ENCODE peak calls at places on chromosomes 11 and 22, in seven cellular contexts. One of them, this sample, is unnamed.

GRCh38 chr11:46361283-46362145 is 14.3 kb downstream of the DGKZ start:
- DNase-seq in heart right ventricle: peak
- DNase-seq in stomach: no peak
- DNase-seq in H1: no peak
- DNase-seq in AG09309: no peak
- DNase-seq in cardiac muscle cell: peak
- DNase-seq in mucosa of descending colon: no peak
- DNase-seq in this sample: peak

GRCh38 chr11:126147268-126148111 is 64.0 kb downstream of the RPUSD4 start:
- DNase-seq in heart right ventricle: no peak
- DNase-seq in stomach: no peak
- DNase-seq in H1: no peak
- DNase-seq in AG09309: no peak
- DNase-seq in cardiac muscle cell: no peak
- DNase-seq in mucosa of descending colon: no peak
- DNase-seq in this sample: no peak

GRCh38 chr11:128184981-128185380 is 402.4 kb downstream of the ETS1 start:
- DNase-seq in heart right ventricle: no peak
- DNase-seq in stomach: no peak
- DNase-seq in H1: no peak
- DNase-seq in AG09309: no peak
- DNase-seq in cardiac muscle cell: no peak
- DNase-seq in mucosa of descending colon: no peak
- DNase-seq in this sample: no peak

GRCh38 chr11:46347637-46348311 is 511 bp downstream of the DGKZ start:
- DNase-seq in heart right ventricle: no peak
- DNase-seq in stomach: no peak
- DNase-seq in H1: no peak
- DNase-seq in AG09309: no peak
- DNase-seq in cardiac muscle cell: no peak
- DNase-seq in mucosa of descending colon: peak
- DNase-seq in this sample: no peak

GRCh38 chr11:13045734-13046133 is 36.6 kb downstream of the RASSF10 start:
- DNase-seq in heart right ventricle: no peak
- DNase-seq in stomach: no peak
- DNase-seq in H1: no peak
- DNase-seq in AG09309: no peak
- DNase-seq in cardiac muscle cell: no peak
- DNase-seq in mucosa of descending colon: no peak
- DNase-seq in this sample: no peak

GRCh38 chr11:33835143-33835878 is 56.6 kb downstream of the LMO2 start:
- DNase-seq in heart right ventricle: no peak
- DNase-seq in stomach: no peak
- DNase-seq in H1: no peak
- DNase-seq in AG09309: peak
- DNase-seq in cardiac muscle cell: peak
- DNase-seq in mucosa of descending colon: peak
- DNase-seq in this sample: peak

GRCh38 chr11:71418643-71419042 is 29.6 kb downstream of the DHCR7 start:
- DNase-seq in heart right ventricle: no peak
- DNase-seq in stomach: no peak
- DNase-seq in H1: no peak
- DNase-seq in AG09309: no peak
- DNase-seq in cardiac muscle cell: no peak
- DNase-seq in mucosa of descending colon: no peak
- DNase-seq in this sample: no peak

GRCh38 chr22:28116261-28116673 is 197.2 kb upstream of the PITPNB start:
- DNase-seq in heart right ventricle: peak
- DNase-seq in stomach: no peak
- DNase-seq in H1: no peak
- DNase-seq in AG09309: peak
- DNase-seq in cardiac muscle cell: peak
- DNase-seq in mucosa of descending colon: no peak
- DNase-seq in this sample: peak

GRCh38 chr11:44268073-44268806 is 41.7 kb downstream of the ALX4 start:
- DNase-seq in heart right ventricle: no peak
- DNase-seq in stomach: no peak
- DNase-seq in H1: no peak
- DNase-seq in AG09309: no peak
- DNase-seq in cardiac muscle cell: peak
- DNase-seq in mucosa of descending colon: no peak
- DNase-seq in this sample: no peak

GRCh38 chr11:68206211-68206610 is 6.9 kb downstream of the KMT5B start:
- DNase-seq in heart right ventricle: no peak
- DNase-seq in stomach: no peak
- DNase-seq in H1: no peak
- DNase-seq in AG09309: no peak
- DNase-seq in cardiac muscle cell: peak
- DNase-seq in mucosa of descending colon: peak
- DNase-seq in this sample: peak

GRCh38 chr11:112453601-112454577 is 193.2 kb upstream of the PLET1 start:
- DNase-seq in heart right ventricle: peak
- DNase-seq in stomach: peak
- DNase-seq in H1: peak
- DNase-seq in AG09309: no peak
- DNase-seq in cardiac muscle cell: peak
- DNase-seq in mucosa of descending colon: peak
- DNase-seq in this sample: peak

GRCh38 chr11:45333506-45333971 is 47.4 kb upstream of the SYT13 start:
- DNase-seq in heart right ventricle: peak
- DNase-seq in stomach: peak
- DNase-seq in H1: no peak
- DNase-seq in AG09309: peak
- DNase-seq in cardiac muscle cell: peak
- DNase-seq in mucosa of descending colon: peak
- DNase-seq in this sample: peak

GRCh38 chr22:28015676-28016601 is 96.9 kb upstream of the PITPNB start:
- DNase-seq in heart right ventricle: no peak
- DNase-seq in stomach: no peak
- DNase-seq in H1: no peak
- DNase-seq in AG09309: no peak
- DNase-seq in cardiac muscle cell: peak
- DNase-seq in mucosa of descending colon: no peak
- DNase-seq in this sample: no peak

GRCh38 chr11:102974552-102975280 is 19.2 kb upstream of the MMP13 start:
- DNase-seq in heart right ventricle: no peak
- DNase-seq in stomach: peak
- DNase-seq in H1: no peak
- DNase-seq in AG09309: no peak
- DNase-seq in cardiac muscle cell: peak
- DNase-seq in mucosa of descending colon: no peak
- DNase-seq in this sample: peak

GRCh38 chr11:117464778-117465177 is 137.1 kb downstream of the CEP164 start:
- DNase-seq in heart right ventricle: no peak
- DNase-seq in stomach: no peak
- DNase-seq in H1: no peak
- DNase-seq in AG09309: no peak
- DNase-seq in cardiac muscle cell: no peak
- DNase-seq in mucosa of descending colon: no peak
- DNase-seq in this sample: no peak

GRCh38 chr11:251550-251949 is 14.8 kb downstream of the PSMD13 start:
- DNase-seq in heart right ventricle: no peak
- DNase-seq in stomach: no peak
- DNase-seq in H1: no peak
- DNase-seq in AG09309: no peak
- DNase-seq in cardiac muscle cell: no peak
- DNase-seq in mucosa of descending colon: no peak
- DNase-seq in this sample: no peak
- TF ChIP-seq CTCF in heart right ventricle: no peak
- TF ChIP-seq CTCF in stomach: no peak
- TF ChIP-seq CTCF in H1: no peak
- TF ChIP-seq CTCF in AG09309: no peak
- TF ChIP-seq CTCF in cardiac muscle cell: no peak
- TF ChIP-seq CTCF in mucosa of descending colon: no peak
- TF ChIP-seq CTCF in this sample: no peak

DNA sequence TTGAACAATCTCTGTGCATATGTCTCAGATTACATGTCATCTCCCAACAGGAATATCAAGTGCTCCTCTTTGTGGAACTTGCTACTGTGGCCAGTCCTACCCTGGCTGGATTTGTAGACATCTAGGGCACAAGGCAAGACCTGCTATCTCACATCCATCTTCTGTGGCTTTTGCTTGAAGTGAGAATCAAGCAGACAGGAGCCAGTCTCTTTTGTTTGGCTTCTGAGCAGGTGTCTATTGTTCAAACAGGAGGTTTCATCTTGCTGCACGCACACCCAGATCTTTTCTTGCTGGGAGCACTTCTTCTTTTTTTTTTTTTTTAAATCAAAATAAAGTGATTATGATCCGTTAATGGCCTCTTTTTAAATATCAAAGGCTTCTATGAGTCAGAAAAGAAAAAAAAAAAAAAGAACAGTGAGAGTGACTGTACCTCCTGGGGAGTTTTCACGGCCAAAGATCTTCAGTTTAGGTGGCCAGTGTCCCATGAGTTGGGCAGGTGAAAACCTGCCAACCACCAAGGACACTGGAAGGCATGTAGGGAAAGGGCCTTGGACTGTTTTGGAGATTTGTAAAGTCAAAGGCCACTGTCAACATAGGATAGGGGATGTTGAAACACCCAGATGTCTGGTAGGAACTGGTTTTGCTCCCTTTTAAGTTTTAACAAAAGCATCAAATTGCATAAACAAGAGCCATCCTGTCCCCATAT is 78.1 kb downstream of the CD44 start:
- DNase-seq in heart right ventricle: no peak
- DNase-seq in stomach: no peak
- DNase-seq in H1: no peak
- DNase-seq in AG09309: no peak
- DNase-seq in cardiac muscle cell: no peak
- DNase-seq in mucosa of descending colon: no peak
- DNase-seq in this sample: no peak
- H3K4me3 ChIP-seq in heart right ventricle: no peak
- H3K4me3 ChIP-seq in stomach: no peak
- H3K4me3 ChIP-seq in H1: no peak
- H3K4me3 ChIP-seq in AG09309: no peak
- H3K4me3 ChIP-seq in cardiac muscle cell: no peak
- H3K4me3 ChIP-seq in mucosa of descending colon: no peak
- H3K4me3 ChIP-seq in this sample: no peak

DNA sequence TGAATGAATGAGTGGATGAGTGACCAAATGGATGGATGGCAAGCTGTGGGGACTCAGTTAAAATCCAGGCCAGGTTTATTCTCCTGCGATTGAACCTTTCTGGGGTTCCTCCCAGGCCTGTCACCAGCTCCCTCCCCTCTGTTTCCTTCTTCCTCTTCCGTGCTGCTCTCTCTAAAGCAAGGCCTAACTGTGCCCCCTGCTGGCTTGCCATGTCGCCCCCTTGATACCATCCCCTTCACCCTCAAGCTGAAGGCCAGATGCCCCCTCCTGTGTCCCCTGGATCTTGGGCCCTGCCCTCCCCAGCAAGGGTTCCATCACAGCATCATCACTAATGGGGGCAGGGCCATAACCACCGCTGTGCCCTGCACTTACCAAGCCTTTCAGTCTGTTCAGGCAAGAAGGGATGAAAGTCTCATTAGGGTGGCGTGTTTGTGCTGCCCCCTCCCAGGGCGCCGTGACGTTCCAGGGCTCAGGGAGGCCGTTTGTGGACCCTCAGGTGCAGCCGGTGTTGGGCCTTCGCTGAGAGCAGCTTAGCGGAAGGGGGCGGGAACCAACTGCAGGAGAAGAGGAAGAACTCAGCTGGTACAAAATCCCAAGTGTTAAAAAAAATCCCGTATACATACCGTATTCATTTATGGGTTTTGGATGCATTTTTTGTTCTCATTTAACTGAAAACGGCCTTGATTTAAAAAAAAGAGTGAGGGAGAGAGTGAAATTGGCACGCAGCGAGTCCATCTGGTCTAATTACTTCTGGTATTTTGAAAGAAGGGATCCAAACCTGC is 69.9 kb downstream of the MPPED1 start:
- DNase-seq in heart right ventricle: no peak
- DNase-seq in stomach: peak
- DNase-seq in H1: no peak
- DNase-seq in AG09309: no peak
- DNase-seq in cardiac muscle cell: no peak
- DNase-seq in mucosa of descending colon: peak
- DNase-seq in this sample: no peak
- TF ChIP-seq CTCF in heart right ventricle: no peak
- TF ChIP-seq CTCF in stomach: no peak
- TF ChIP-seq CTCF in H1: peak
- TF ChIP-seq CTCF in AG09309: no peak
- TF ChIP-seq CTCF in cardiac muscle cell: no peak
- TF ChIP-seq CTCF in mucosa of descending colon: no peak
- TF ChIP-seq CTCF in this sample: no peak

GRCh38 chr11:134332782-134333181 is 994 bp downstream of the GLB1L2 start:
- DNase-seq in heart right ventricle: no peak
- DNase-seq in stomach: no peak
- DNase-seq in H1: no peak
- DNase-seq in AG09309: no peak
- DNase-seq in cardiac muscle cell: no peak
- DNase-seq in mucosa of descending colon: no peak
- DNase-seq in this sample: no peak

GRCh38 chr11:134332189-134332631 is 422 bp downstream of the GLB1L2 start:
- DNase-seq in heart right ventricle: no peak
- DNase-seq in stomach: no peak
- DNase-seq in H1: no peak
- DNase-seq in AG09309: no peak
- DNase-seq in cardiac muscle cell: no peak
- DNase-seq in mucosa of descending colon: peak
- DNase-seq in this sample: no peak

GRCh38 chr11:134333312-134333711 is 1.5 kb downstream of the GLB1L2 start:
- DNase-seq in heart right ventricle: no peak
- DNase-seq in stomach: no peak
- DNase-seq in H1: no peak
- DNase-seq in AG09309: no peak
- DNase-seq in cardiac muscle cell: peak
- DNase-seq in mucosa of descending colon: no peak
- DNase-seq in this sample: no peak

GRCh38 chr11:134331565-134332188 is at the start of gene GLB1L2:
- DNase-seq in heart right ventricle: peak
- DNase-seq in stomach: peak
- DNase-seq in H1: no peak
- DNase-seq in AG09309: no peak
- DNase-seq in cardiac muscle cell: peak
- DNase-seq in mucosa of descending colon: peak
- DNase-seq in this sample: peak

DNA sequence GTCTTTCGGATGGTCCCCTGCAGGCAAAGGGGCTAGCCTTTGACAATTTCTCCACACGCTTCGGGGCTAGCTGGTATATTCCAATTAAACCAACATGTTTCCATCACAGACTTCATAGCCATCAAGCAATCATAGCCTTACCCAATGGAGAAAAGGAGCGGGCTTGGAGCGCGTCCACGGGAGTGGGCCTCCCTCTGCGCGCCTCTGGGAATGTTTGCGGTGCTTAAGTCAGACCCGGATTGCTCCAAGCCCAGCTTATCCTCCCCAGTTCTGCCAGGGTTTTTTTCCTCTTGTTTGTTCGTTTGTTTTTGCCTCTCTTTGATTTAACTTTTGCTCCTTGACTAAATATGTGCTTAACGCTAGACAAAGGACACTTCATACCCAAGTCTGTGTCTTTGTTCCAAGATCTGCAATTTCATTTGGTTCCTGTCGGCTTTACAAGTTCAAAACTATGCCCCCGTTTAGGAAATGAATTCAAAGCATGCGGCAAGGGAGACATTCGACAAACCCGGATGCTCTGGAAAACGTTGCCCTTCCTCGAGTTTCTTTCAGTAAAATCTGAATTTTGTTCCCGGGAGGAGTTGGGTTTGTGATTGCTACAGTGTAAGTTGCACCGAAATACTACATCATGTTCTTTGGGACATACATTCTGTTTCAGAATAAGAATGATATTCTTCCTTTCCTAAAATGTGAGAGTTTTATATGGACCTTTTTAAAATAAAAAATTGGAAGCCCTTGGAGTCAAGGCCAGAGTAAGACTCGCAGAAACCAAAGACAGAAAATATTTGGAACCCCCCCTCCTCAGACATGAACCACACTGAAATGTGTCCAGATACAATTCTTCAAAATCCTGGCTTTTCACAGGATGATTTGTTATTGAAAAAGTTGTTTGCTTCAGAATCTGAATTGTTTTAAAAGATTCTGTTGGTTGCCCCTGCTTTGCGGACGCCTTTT is 900 bp upstream of the GLB1L2 start:
- DNase-seq in heart right ventricle: no peak
- DNase-seq in stomach: no peak
- DNase-seq in H1: no peak
- DNase-seq in AG09309: no peak
- DNase-seq in cardiac muscle cell: no peak
- DNase-seq in mucosa of descending colon: no peak
- DNase-seq in this sample: no peak
- H3K4me3 ChIP-seq in heart right ventricle: no peak
- H3K4me3 ChIP-seq in stomach: peak
- H3K4me3 ChIP-seq in H1: peak
- H3K4me3 ChIP-seq in AG09309: no peak
- H3K4me3 ChIP-seq in cardiac muscle cell: peak
- H3K4me3 ChIP-seq in mucosa of descending colon: no peak
- H3K4me3 ChIP-seq in this sample: peak

This sample was measured in brain microvascular endothelial cell.